ENCODE peak calls at places on chromosome 6, in nine cellular contexts. One of them, this sample, is unnamed.

GRCh38 chr6:3750324-3751018 is 1.0 kb downstream of the PXDC1 start:
- DNase-seq in skeletal muscle cell: peak; percentile 35
- DNase-seq in mammary epithelial cell: peak; percentile 71
- DNase-seq in PC-3: peak; percentile 57
- DNase-seq in sigmoid colon: peak; percentile 95
- DNase-seq in AG09309: no peak
- DNase-seq in CD8-positive, alpha-beta T cell: no peak
- DNase-seq in tibial nerve: peak; percentile 88
- DNase-seq in heart right ventricle: peak; percentile 86
- DNase-seq in this sample: no peak

GRCh38 chr6:93992976-93993375 is 573.6 kb upstream of the EPHA7 start:
- DNase-seq in PC-3: no peak
- DNase-seq in mammary epithelial cell: no peak
- DNase-seq in heart right ventricle: no peak
- DNase-seq in skeletal muscle cell: no peak
- DNase-seq in sigmoid colon: no peak
- DNase-seq in CD8-positive, alpha-beta T cell: no peak
- DNase-seq in AG09309: no peak
- DNase-seq in tibial nerve: no peak
- DNase-seq in this sample: no peak

GRCh38 chr6:32060966-32061655 is 22.9 kb downstream of the CYP21A2 start:
- DNase-seq in skeletal muscle cell: no peak
- DNase-seq in mammary epithelial cell: no peak
- DNase-seq in CD8-positive, alpha-beta T cell: no peak
- DNase-seq in PC-3: no peak
- DNase-seq in AG09309: no peak
- DNase-seq in sigmoid colon: no peak
- DNase-seq in tibial nerve: no peak
- DNase-seq in heart right ventricle: no peak
- DNase-seq in this sample: no peak

GRCh38 chr6:41531591-41532582 is 14.3 kb upstream of the FOXP4 start:
- DNase-seq in heart right ventricle: no peak
- DNase-seq in skeletal muscle cell: peak; percentile 28
- DNase-seq in tibial nerve: no peak
- DNase-seq in sigmoid colon: no peak
- DNase-seq in CD8-positive, alpha-beta T cell: peak; percentile 24
- DNase-seq in AG09309: peak; percentile 53
- DNase-seq in PC-3: peak; percentile 56
- DNase-seq in mammary epithelial cell: no peak
- DNase-seq in this sample: peak; percentile 92

GRCh38 chr6:127297502-127298070 is 30.9 kb downstream of the RNF146 start:
- DNase-seq in PC-3: no peak
- DNase-seq in AG09309: no peak
- DNase-seq in sigmoid colon: no peak
- DNase-seq in heart right ventricle: no peak
- DNase-seq in mammary epithelial cell: no peak
- DNase-seq in CD8-positive, alpha-beta T cell: no peak
- DNase-seq in tibial nerve: no peak
- DNase-seq in skeletal muscle cell: no peak
- DNase-seq in this sample: no peak

GRCh38 chr6:148577687-148578488 is 168.9 kb upstream of the UST start:
- DNase-seq in skeletal muscle cell: peak; percentile 55
- DNase-seq in PC-3: peak; percentile 80
- DNase-seq in AG09309: peak; percentile 52
- DNase-seq in CD8-positive, alpha-beta T cell: peak; percentile 9
- DNase-seq in mammary epithelial cell: peak; percentile 53
- DNase-seq in heart right ventricle: peak; percentile 75
- DNase-seq in sigmoid colon: peak; percentile 92
- DNase-seq in tibial nerve: peak; percentile 65
- DNase-seq in this sample: no peak

GRCh38 chr6:105981002-105981887 is 104.9 kb upstream of the PRDM1 start:
- DNase-seq in tibial nerve: no peak
- DNase-seq in heart right ventricle: peak; percentile 29
- DNase-seq in skeletal muscle cell: no peak
- DNase-seq in PC-3: no peak
- DNase-seq in AG09309: no peak
- DNase-seq in sigmoid colon: peak; percentile 56
- DNase-seq in CD8-positive, alpha-beta T cell: no peak
- DNase-seq in mammary epithelial cell: no peak
- DNase-seq in this sample: no peak

GRCh38 chr6:13923527-13924145 is 1.1 kb upstream of the RNF182 start:
- DNase-seq in sigmoid colon: no peak
- DNase-seq in PC-3: peak; percentile 64
- DNase-seq in heart right ventricle: no peak
- DNase-seq in skeletal muscle cell: peak; percentile 75
- DNase-seq in tibial nerve: no peak
- DNase-seq in CD8-positive, alpha-beta T cell: no peak
- DNase-seq in AG09309: no peak
- DNase-seq in mammary epithelial cell: no peak
- DNase-seq in this sample: no peak

DNA sequence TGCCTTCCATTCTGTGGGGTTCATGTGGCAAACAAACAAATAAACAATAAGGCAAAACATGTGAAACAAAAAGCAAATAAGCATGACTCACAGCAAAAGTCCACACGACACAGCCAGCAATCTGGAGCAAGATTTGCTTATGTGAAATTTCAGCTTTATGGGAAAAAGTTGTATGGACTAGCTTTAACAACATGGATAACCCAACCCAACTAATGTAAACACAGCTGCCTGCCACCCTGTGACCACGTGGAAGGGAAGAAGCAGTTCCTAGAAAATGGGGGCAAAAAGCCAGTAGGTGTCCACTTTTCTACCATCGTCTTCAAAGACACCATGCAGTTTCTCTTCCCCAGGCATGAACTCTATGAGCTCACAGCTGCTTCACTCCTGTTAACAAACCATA is 425.4 kb upstream of the RNF217 start:
- DNase-seq in AG09309: no peak
- DNase-seq in heart right ventricle: no peak
- DNase-seq in mammary epithelial cell: no peak
- DNase-seq in sigmoid colon: no peak
- DNase-seq in tibial nerve: no peak
- DNase-seq in PC-3: no peak
- DNase-seq in skeletal muscle cell: no peak
- DNase-seq in CD8-positive, alpha-beta T cell: no peak
- DNase-seq in this sample: no peak
- H3K4me3 ChIP-seq in AG09309: no peak overlapping the region
- H3K4me3 ChIP-seq in heart right ventricle: no peak overlapping the region
- H3K4me3 ChIP-seq in mammary epithelial cell: no peak overlapping the region
- H3K4me3 ChIP-seq in sigmoid colon: no peak overlapping the region
- H3K4me3 ChIP-seq in tibial nerve: no peak overlapping the region
- H3K4me3 ChIP-seq in PC-3: no peak overlapping the region
- H3K4me3 ChIP-seq in skeletal muscle cell: no peak overlapping the region
- H3K4me3 ChIP-seq in CD8-positive, alpha-beta T cell: no peak overlapping the region
- H3K4me3 ChIP-seq in this sample: no peak overlapping the region

GRCh38 chr6:71245265-71246049 is 43.2 kb upstream of the OGFRL1 start:
- DNase-seq in PC-3: no peak
- DNase-seq in mammary epithelial cell: no peak
- DNase-seq in CD8-positive, alpha-beta T cell: no peak
- DNase-seq in sigmoid colon: no peak
- DNase-seq in tibial nerve: no peak
- DNase-seq in heart right ventricle: no peak
- DNase-seq in AG09309: no peak
- DNase-seq in skeletal muscle cell: no peak
- DNase-seq in this sample: no peak

GRCh38 chr6:71246596-71246995 is 42.0 kb upstream of the OGFRL1 start:
- DNase-seq in mammary epithelial cell: no peak
- DNase-seq in PC-3: no peak
- DNase-seq in CD8-positive, alpha-beta T cell: no peak
- DNase-seq in heart right ventricle: no peak
- DNase-seq in tibial nerve: no peak
- DNase-seq in sigmoid colon: no peak
- DNase-seq in AG09309: no peak
- DNase-seq in skeletal muscle cell: no peak
- DNase-seq in this sample: no peak

GRCh38 chr6:71250050-71250689 is 38.4 kb upstream of the OGFRL1 start:
- DNase-seq in AG09309: peak; percentile 66
- DNase-seq in CD8-positive, alpha-beta T cell: no peak
- DNase-seq in skeletal muscle cell: peak; percentile 82
- DNase-seq in tibial nerve: peak; percentile 25
- DNase-seq in PC-3: peak; percentile 47
- DNase-seq in mammary epithelial cell: peak; percentile 57
- DNase-seq in sigmoid colon: no peak
- DNase-seq in heart right ventricle: no peak
- DNase-seq in this sample: no peak

GRCh38 chr6:71248866-71249265 is 39.7 kb upstream of the OGFRL1 start:
- DNase-seq in sigmoid colon: no peak
- DNase-seq in tibial nerve: no peak
- DNase-seq in CD8-positive, alpha-beta T cell: no peak
- DNase-seq in mammary epithelial cell: no peak
- DNase-seq in AG09309: no peak
- DNase-seq in skeletal muscle cell: no peak
- DNase-seq in heart right ventricle: no peak
- DNase-seq in PC-3: no peak
- DNase-seq in this sample: no peak

GRCh38 chr6:71248306-71248705 is 40.3 kb upstream of the OGFRL1 start:
- DNase-seq in AG09309: peak; percentile 10
- DNase-seq in skeletal muscle cell: peak; percentile 85
- DNase-seq in PC-3: peak; percentile 60
- DNase-seq in tibial nerve: no peak
- DNase-seq in heart right ventricle: no peak
- DNase-seq in CD8-positive, alpha-beta T cell: no peak
- DNase-seq in sigmoid colon: no peak
- DNase-seq in mammary epithelial cell: peak; percentile 57
- DNase-seq in this sample: peak; percentile 48
- H3K4me3 ChIP-seq in AG09309: no peak overlapping the region
- H3K4me3 ChIP-seq in skeletal muscle cell: no peak overlapping the region
- H3K4me3 ChIP-seq in PC-3: no peak overlapping the region
- H3K4me3 ChIP-seq in tibial nerve: no peak overlapping the region
- H3K4me3 ChIP-seq in heart right ventricle: no peak overlapping the region
- H3K4me3 ChIP-seq in CD8-positive, alpha-beta T cell: no peak overlapping the region
- H3K4me3 ChIP-seq in sigmoid colon: no peak overlapping the region
- H3K4me3 ChIP-seq in mammary epithelial cell: no peak overlapping the region
- H3K4me3 ChIP-seq in this sample: no peak overlapping the region

DNA sequence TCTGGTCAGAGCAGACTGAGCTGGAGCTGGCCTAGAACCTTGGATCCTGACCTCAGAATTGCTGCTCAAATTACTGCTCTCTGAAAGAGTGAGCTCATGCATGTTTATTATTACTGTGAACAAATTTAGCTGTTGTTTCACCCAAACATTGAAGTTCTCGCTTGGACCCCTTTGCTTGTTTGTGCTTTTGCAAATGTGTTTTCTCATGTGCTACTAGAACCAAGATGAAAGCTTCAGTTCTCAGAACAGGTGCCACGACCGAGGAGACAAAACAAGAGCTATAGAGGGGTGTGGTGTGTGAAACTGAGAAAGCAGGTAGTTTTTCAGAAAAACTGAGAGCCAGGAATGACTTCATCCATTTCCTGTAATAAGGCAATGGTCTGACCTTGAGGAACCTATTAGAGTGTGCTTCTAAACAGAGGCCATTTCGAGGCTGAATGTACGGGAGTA is 50.0 kb upstream of the ESR1 start:
- DNase-seq in AG09309: no peak
- DNase-seq in heart right ventricle: no peak
- DNase-seq in CD8-positive, alpha-beta T cell: no peak
- DNase-seq in sigmoid colon: no peak
- DNase-seq in skeletal muscle cell: no peak
- DNase-seq in tibial nerve: no peak
- DNase-seq in mammary epithelial cell: no peak
- DNase-seq in PC-3: no peak
- DNase-seq in this sample: peak; percentile 69
- H3K4me3 ChIP-seq in AG09309: no peak overlapping the region
- H3K4me3 ChIP-seq in heart right ventricle: no peak overlapping the region
- H3K4me3 ChIP-seq in CD8-positive, alpha-beta T cell: no peak overlapping the region
- H3K4me3 ChIP-seq in sigmoid colon: no peak overlapping the region
- H3K4me3 ChIP-seq in skeletal muscle cell: no peak overlapping the region
- H3K4me3 ChIP-seq in tibial nerve: no peak overlapping the region
- H3K4me3 ChIP-seq in mammary epithelial cell: no peak overlapping the region
- H3K4me3 ChIP-seq in PC-3: no peak overlapping the region
- H3K4me3 ChIP-seq in this sample: no peak overlapping the region

GRCh38 chr6:46735720-46736031 is 501 bp upstream of the PLA2G7 start:
- DNase-seq in heart right ventricle: no peak
- DNase-seq in tibial nerve: no peak
- DNase-seq in CD8-positive, alpha-beta T cell: no peak
- DNase-seq in sigmoid colon: no peak
- DNase-seq in PC-3: no peak
- DNase-seq in AG09309: no peak
- DNase-seq in mammary epithelial cell: no peak
- DNase-seq in skeletal muscle cell: no peak
- DNase-seq in this sample: no peak
- H3K4me3 ChIP-seq in heart right ventricle: peak overlapping the region; percentile 46
- H3K4me3 ChIP-seq in tibial nerve: peak overlapping the region; percentile 47
- H3K4me3 ChIP-seq in CD8-positive, alpha-beta T cell: no peak overlapping the region
- H3K4me3 ChIP-seq in sigmoid colon: peak overlapping the region; percentile 60
- H3K4me3 ChIP-seq in PC-3: peak overlapping the region; percentile 87
- H3K4me3 ChIP-seq in AG09309: no peak overlapping the region
- H3K4me3 ChIP-seq in mammary epithelial cell: peak overlapping the region; percentile 57
- H3K4me3 ChIP-seq in skeletal muscle cell: no peak overlapping the region
- H3K4me3 ChIP-seq in this sample: no peak overlapping the region

DNA sequence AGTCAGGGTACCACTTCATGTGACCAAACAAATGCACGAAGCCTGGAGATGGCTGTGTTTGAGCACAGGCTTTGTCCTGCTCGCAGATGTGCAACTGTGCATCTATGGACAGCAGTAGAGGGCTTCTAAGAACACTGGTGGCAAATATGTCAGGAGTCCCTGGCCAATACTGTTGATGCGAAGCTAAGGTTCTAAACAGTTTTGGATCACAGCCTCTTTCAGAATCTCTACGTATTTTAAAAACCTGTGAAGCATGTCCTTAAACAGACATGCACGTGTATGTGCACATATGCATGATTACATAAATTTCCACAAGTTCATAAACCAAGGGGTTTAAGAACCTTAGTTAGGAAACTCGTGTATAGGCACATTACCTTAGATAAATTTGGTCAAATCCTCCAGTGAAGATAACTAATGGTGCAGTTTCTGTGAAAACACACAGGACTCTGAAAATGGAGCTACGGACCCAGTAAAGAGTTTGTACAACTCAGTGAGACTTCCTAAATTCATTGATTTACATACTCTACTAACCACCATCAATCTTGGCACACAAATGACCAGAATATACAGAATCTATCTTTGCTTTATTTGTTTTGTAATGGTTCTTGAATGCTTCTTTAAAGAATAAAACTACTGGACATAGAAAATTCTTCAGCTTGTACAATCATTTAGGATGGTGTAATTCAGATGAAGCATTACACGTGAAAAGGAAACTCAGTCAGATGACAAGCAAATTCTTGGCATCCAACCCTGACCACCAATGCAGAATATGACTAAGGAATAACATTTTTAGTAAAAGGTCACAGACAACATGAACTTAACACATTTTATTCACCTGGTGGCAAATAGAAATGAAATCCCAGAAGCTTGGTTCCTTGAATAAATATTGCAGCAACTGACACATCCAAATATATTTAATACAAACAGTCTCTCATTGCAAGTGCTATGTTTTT is 27.4 kb downstream of the KCNQ5 start:
- DNase-seq in sigmoid colon: no peak
- DNase-seq in AG09309: peak; percentile 62
- DNase-seq in skeletal muscle cell: peak; percentile 45
- DNase-seq in CD8-positive, alpha-beta T cell: no peak
- DNase-seq in PC-3: peak; percentile 92
- DNase-seq in heart right ventricle: no peak
- DNase-seq in tibial nerve: peak; percentile 20
- DNase-seq in mammary epithelial cell: peak; percentile 85
- DNase-seq in this sample: peak; percentile 58
- H3K4me3 ChIP-seq in sigmoid colon: no peak overlapping the region
- H3K4me3 ChIP-seq in AG09309: no peak overlapping the region
- H3K4me3 ChIP-seq in skeletal muscle cell: no peak overlapping the region
- H3K4me3 ChIP-seq in CD8-positive, alpha-beta T cell: no peak overlapping the region
- H3K4me3 ChIP-seq in PC-3: no peak overlapping the region
- H3K4me3 ChIP-seq in heart right ventricle: no peak overlapping the region
- H3K4me3 ChIP-seq in tibial nerve: no peak overlapping the region
- H3K4me3 ChIP-seq in mammary epithelial cell: no peak overlapping the region
- H3K4me3 ChIP-seq in this sample: peak overlapping the region; percentile 4

This sample was measured in GM12878.